ENCODE peak calls at places on chromosomes 5 and 9, in five cellular contexts. One of them, this sample, is unnamed.

GRCh38 chr5:123092696-123093095 is 3.7 kb downstream of the PRDM6 start:
- DNase-seq in fibroblast of the aortic adventitia: peak
- DNase-seq in AG04449: no peak
- DNase-seq in cardiac fibroblast: no peak
- DNase-seq in cardiac muscle cell: no peak
- DNase-seq in this sample: no peak

GRCh38 chr5:177094224-177095087 is 7.7 kb downstream of the FGFR4 start:
- DNase-seq in fibroblast of the aortic adventitia: peak
- DNase-seq in AG04449: no peak
- DNase-seq in cardiac fibroblast: peak
- DNase-seq in cardiac muscle cell: peak
- DNase-seq in this sample: no peak

GRCh38 chr5:87383216-87383615 is 29.5 kb downstream of the CCNH start:
- DNase-seq in fibroblast of the aortic adventitia: no peak
- DNase-seq in AG04449: no peak
- DNase-seq in cardiac fibroblast: peak
- DNase-seq in cardiac muscle cell: no peak
- DNase-seq in this sample: no peak

GRCh38 chr5:126656397-126657007 is 55.8 kb downstream of the PHAX start:
- DNase-seq in fibroblast of the aortic adventitia: peak
- DNase-seq in AG04449: no peak
- DNase-seq in cardiac fibroblast: peak
- DNase-seq in cardiac muscle cell: peak
- DNase-seq in this sample: no peak

GRCh38 chr9:132762896-132763295 is 92.6 kb downstream of the GTF3C4 start:
- DNase-seq in fibroblast of the aortic adventitia: no peak
- DNase-seq in AG04449: no peak
- DNase-seq in cardiac fibroblast: no peak
- DNase-seq in cardiac muscle cell: no peak
- DNase-seq in this sample: no peak

GRCh38 chr5:58127486-58128220 is 332.2 kb downstream of the PLK2 start:
- DNase-seq in fibroblast of the aortic adventitia: no peak
- DNase-seq in AG04449: no peak
- DNase-seq in cardiac fibroblast: no peak
- DNase-seq in cardiac muscle cell: no peak
- DNase-seq in this sample: no peak

GRCh38 chr5:1354491-1355033 is 9.7 kb upstream of the CLPTM1L start:
- DNase-seq in fibroblast of the aortic adventitia: no peak
- DNase-seq in AG04449: no peak
- DNase-seq in cardiac fibroblast: no peak
- DNase-seq in cardiac muscle cell: no peak
- DNase-seq in this sample: no peak

GRCh38 chr9:131096490-131097258 is at the start of gene AIF1L:
- DNase-seq in fibroblast of the aortic adventitia: no peak
- DNase-seq in AG04449: no peak
- DNase-seq in cardiac fibroblast: no peak
- DNase-seq in cardiac muscle cell: no peak
- DNase-seq in this sample: no peak

GRCh38 chr5:132003170-132003744 is 8.2 kb downstream of the ACSL6 start:
- DNase-seq in fibroblast of the aortic adventitia: peak
- DNase-seq in AG04449: no peak
- DNase-seq in cardiac fibroblast: no peak
- DNase-seq in cardiac muscle cell: peak
- DNase-seq in this sample: no peak

GRCh38 chr5:180296778-180297177 is 4.9 kb upstream of the MAPK9 start:
- DNase-seq in fibroblast of the aortic adventitia: peak
- DNase-seq in AG04449: no peak
- DNase-seq in cardiac fibroblast: peak
- DNase-seq in cardiac muscle cell: peak
- DNase-seq in this sample: no peak

GRCh38 chr9:109499631-109500120 is 1.6 kb upstream of the PTPN3 start:
- DNase-seq in fibroblast of the aortic adventitia: no peak
- DNase-seq in AG04449: no peak
- DNase-seq in cardiac fibroblast: peak
- DNase-seq in cardiac muscle cell: peak
- DNase-seq in this sample: no peak

GRCh38 chr9:81455417-81455816 is 233.9 kb downstream of the TLE1 start:
- DNase-seq in fibroblast of the aortic adventitia: no peak
- DNase-seq in AG04449: no peak
- DNase-seq in cardiac fibroblast: no peak
- DNase-seq in cardiac muscle cell: no peak
- DNase-seq in this sample: no peak

GRCh38 chr9:35616681-35617459 is 1.3 kb downstream of the CD72 start:
- DNase-seq in fibroblast of the aortic adventitia: peak
- DNase-seq in AG04449: no peak
- DNase-seq in cardiac fibroblast: peak
- DNase-seq in cardiac muscle cell: peak
- DNase-seq in this sample: no peak

GRCh38 chr9:35232867-35233544 is 71.2 kb downstream of the UNC13B start:
- DNase-seq in fibroblast of the aortic adventitia: no peak
- DNase-seq in AG04449: no peak
- DNase-seq in cardiac fibroblast: no peak
- DNase-seq in cardiac muscle cell: no peak
- DNase-seq in this sample: no peak

GRCh38 chr9:94993141-94993820 is 266.8 kb downstream of the AOPEP start:
- DNase-seq in fibroblast of the aortic adventitia: peak
- DNase-seq in AG04449: no peak
- DNase-seq in cardiac fibroblast: no peak
- DNase-seq in cardiac muscle cell: no peak
- DNase-seq in this sample: no peak

GRCh38 chr9:87122947-87123685 is 175.8 kb upstream of the GAS1 start:
- DNase-seq in fibroblast of the aortic adventitia: peak
- DNase-seq in AG04449: peak
- DNase-seq in cardiac fibroblast: peak
- DNase-seq in cardiac muscle cell: peak
- DNase-seq in this sample: no peak

GRCh38 chr9:130998596-130999264 is 10.2 kb upstream of the LAMC3 start:
- DNase-seq in fibroblast of the aortic adventitia: peak
- DNase-seq in AG04449: no peak
- DNase-seq in cardiac fibroblast: no peak
- DNase-seq in cardiac muscle cell: no peak
- DNase-seq in this sample: no peak

GRCh38 chr9:121225240-121225639 is 23.6 kb upstream of the RAB14 start:
- DNase-seq in fibroblast of the aortic adventitia: no peak
- DNase-seq in AG04449: no peak
- DNase-seq in cardiac fibroblast: no peak
- DNase-seq in cardiac muscle cell: no peak
- DNase-seq in this sample: no peak

GRCh38 chr9:120117081-120117480 is 462.9 kb downstream of the CDK5RAP2 start:
- DNase-seq in fibroblast of the aortic adventitia: no peak
- DNase-seq in AG04449: no peak
- DNase-seq in cardiac fibroblast: no peak
- DNase-seq in cardiac muscle cell: no peak
- DNase-seq in this sample: no peak

GRCh38 chr5:82058710-82059109 is 86.9 kb downstream of the ATG10 start:
- DNase-seq in fibroblast of the aortic adventitia: peak
- DNase-seq in AG04449: peak
- DNase-seq in cardiac fibroblast: no peak
- DNase-seq in cardiac muscle cell: no peak
- DNase-seq in this sample: no peak

GRCh38 chr5:33854733-33855151 is 37.0 kb downstream of the ADAMTS12 start:
- DNase-seq in fibroblast of the aortic adventitia: peak
- DNase-seq in AG04449: peak
- DNase-seq in cardiac fibroblast: peak
- DNase-seq in cardiac muscle cell: peak
- DNase-seq in this sample: no peak

GRCh38 chr5:32254987-32255900 is 57.5 kb downstream of the MTMR12 start:
- DNase-seq in fibroblast of the aortic adventitia: peak
- DNase-seq in AG04449: no peak
- DNase-seq in cardiac fibroblast: no peak
- DNase-seq in cardiac muscle cell: peak
- DNase-seq in this sample: no peak

GRCh38 chr9:2466703-2467102 is 154.9 kb upstream of the VLDLR start:
- DNase-seq in fibroblast of the aortic adventitia: no peak
- DNase-seq in AG04449: no peak
- DNase-seq in cardiac fibroblast: no peak
- DNase-seq in cardiac muscle cell: no peak
- DNase-seq in this sample: no peak

GRCh38 chr5:142145106-142145900 is 36.7 kb downstream of the NDFIP1 start:
- DNase-seq in fibroblast of the aortic adventitia: peak
- DNase-seq in AG04449: no peak
- DNase-seq in cardiac fibroblast: peak
- DNase-seq in cardiac muscle cell: peak
- DNase-seq in this sample: peak

GRCh38 chr9:30012622-30013021 is 2371.8 kb upstream of the ACO1 start:
- DNase-seq in fibroblast of the aortic adventitia: no peak
- DNase-seq in AG04449: no peak
- DNase-seq in cardiac fibroblast: no peak
- DNase-seq in cardiac muscle cell: no peak
- DNase-seq in this sample: no peak

GRCh38 chr5:95858661-95859326 is 36.3 kb upstream of the GLRX start:
- DNase-seq in fibroblast of the aortic adventitia: peak
- DNase-seq in AG04449: peak
- DNase-seq in cardiac fibroblast: peak
- DNase-seq in cardiac muscle cell: peak
- DNase-seq in this sample: no peak
- H3K4me3 ChIP-seq in fibroblast of the aortic adventitia: peak
- H3K4me3 ChIP-seq in AG04449: peak
- H3K4me3 ChIP-seq in cardiac fibroblast: peak
- H3K4me3 ChIP-seq in cardiac muscle cell: peak
- H3K4me3 ChIP-seq in this sample: no peak

DNA sequence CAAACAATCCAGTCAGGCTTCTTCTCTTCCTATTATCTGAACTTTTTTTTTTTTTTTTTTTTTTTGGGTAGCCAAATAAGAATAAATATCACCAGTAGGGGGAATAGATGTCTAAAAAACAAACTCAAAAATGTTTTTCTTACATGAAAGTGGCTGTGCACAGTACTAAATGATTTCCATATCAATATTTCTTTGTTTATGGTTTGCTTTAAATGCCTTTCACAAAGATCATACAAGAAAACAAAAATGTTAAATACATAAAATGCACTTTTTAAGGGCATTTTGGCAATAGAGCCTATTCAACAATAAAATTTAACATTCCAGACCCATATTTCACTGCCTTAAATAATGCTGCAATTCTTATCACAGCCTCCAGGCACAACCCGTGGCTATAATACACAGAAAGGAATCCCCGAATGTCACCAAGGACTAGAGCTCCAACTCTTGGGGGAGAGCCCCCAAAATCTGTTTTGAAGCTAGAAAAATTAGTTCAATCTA is 91.1 kb upstream of the TBCA start:
- DNase-seq in fibroblast of the aortic adventitia: peak
- DNase-seq in AG04449: no peak
- DNase-seq in cardiac fibroblast: peak
- DNase-seq in cardiac muscle cell: peak
- DNase-seq in this sample: no peak
- TF ChIP-seq CTCF in fibroblast of the aortic adventitia: peak
- TF ChIP-seq CTCF in AG04449: peak
- TF ChIP-seq CTCF in cardiac fibroblast: peak
- TF ChIP-seq CTCF in cardiac muscle cell: peak
- TF ChIP-seq CTCF in this sample: peak

GRCh38 chr9:71668717-71669116 is 99.6 kb downstream of the CEMIP2 start:
- DNase-seq in fibroblast of the aortic adventitia: no peak
- DNase-seq in AG04449: no peak
- DNase-seq in cardiac fibroblast: no peak
- DNase-seq in cardiac muscle cell: no peak
- DNase-seq in this sample: no peak
- H3K4me3 ChIP-seq in fibroblast of the aortic adventitia: no peak
- H3K4me3 ChIP-seq in AG04449: no peak
- H3K4me3 ChIP-seq in cardiac fibroblast: no peak
- H3K4me3 ChIP-seq in cardiac muscle cell: no peak
- H3K4me3 ChIP-seq in this sample: no peak

GRCh38 chr9:1429328-1429727 is 379.2 kb downstream of the DMRT2 start:
- DNase-seq in fibroblast of the aortic adventitia: no peak
- DNase-seq in AG04449: no peak
- DNase-seq in cardiac fibroblast: no peak
- DNase-seq in cardiac muscle cell: peak
- DNase-seq in this sample: no peak
- TF ChIP-seq CTCF in fibroblast of the aortic adventitia: peak
- TF ChIP-seq CTCF in AG04449: peak
- TF ChIP-seq CTCF in cardiac fibroblast: no peak
- TF ChIP-seq CTCF in cardiac muscle cell: peak
- TF ChIP-seq CTCF in this sample: peak

This sample was measured in GM12864.